ENCODE peak calls at places on chromosomes 5 and 9, in eight cellular contexts. W is prostate gland, U is spleen, K is suprapubic skin, P is ovary, N is thyroid gland, I is tibial nerve, Q is Peyer's patch. T is an unnamed sample. For H3K9me3 and H3K36me3, the result is how much of the 10 kb centered on the place peaks cover.

GRCh38 chr5:110536120-110537115 is 190.1 kb downstream of the TMEM232 start:
- DNase-seq in W (no peak), U (no peak), K (no peak), P (no peak), N (peak), I (no peak), Q (no peak), T (peak)

GRCh38 chr5:95668216-95668615 is 14.6 kb downstream of the SPATA9 start:
- DNase-seq in W (no peak), U (no peak), K (no peak), P (no peak), N (no peak), I (no peak), Q (no peak), T (no peak)

GRCh38 chr5:10333154-10334006 is 20.1 kb upstream of the MARCHF6 start:
- DNase-seq in W (no peak), U (peak), K (no peak), P (peak), N (peak), I (no peak), Q (no peak), T (peak)

GRCh38 chr5:78016831-78017529 is 240.8 kb upstream of the TBCA start:
- DNase-seq in W (no peak), U (no peak), K (no peak), P (no peak), N (no peak), I (no peak), Q (no peak), T (no peak)

GRCh38 chr9:114011313-114011712 is 66.8 kb downstream of the AMBP start:
- DNase-seq in W (no peak), U (peak), K (peak), P (no peak), N (no peak), I (peak), Q (no peak), T (peak)

GRCh38 chr9:119375892-119376291 is 6.7 kb upstream of the BRINP1 start:
- DNase-seq in W (no peak), U (no peak), K (no peak), P (no peak), N (no peak), I (no peak), Q (no peak), T (no peak)

GRCh38 chr9:69324549-69325401 is at the start of gene ENTREP1:
- DNase-seq in W (peak), U (peak), K (peak), P (peak), N (peak), I (no peak), Q (no peak), T (peak)

GRCh38 chr9:3186751-3187150 is 339.1 kb downstream of the RFX3 start:
- DNase-seq in W (no peak), U (no peak), K (no peak), P (no peak), N (no peak), I (no peak), Q (no peak), T (no peak)

GRCh38 chr5:51382759-51383493 is at the start of gene ISL1:
- DNase-seq in W (peak), U (no peak), K (no peak), P (no peak), N (peak), I (peak), Q (no peak), T (peak)

GRCh38 chr9:126612813-126613641 is 701 bp upstream of the LMX1B start:
- DNase-seq in W (no peak), U (no peak), K (no peak), P (no peak), N (no peak), I (no peak), Q (no peak), T (no peak)

GRCh38 chr5:428754-429452 is 14.1 kb upstream of the EXOC3 start:
- DNase-seq in W (no peak), U (no peak), K (no peak), P (no peak), N (no peak), I (no peak), Q (no peak), T (no peak)

GRCh38 chr9:97956365-97956764 is 18.4 kb upstream of the HEMGN start:
- DNase-seq in W (no peak), U (no peak), K (no peak), P (no peak), N (no peak), I (no peak), Q (no peak), T (no peak)

GRCh38 chr5:58890265-58890664 is 307.4 kb downstream of the RAB3C start:
- DNase-seq in W (no peak), U (no peak), K (no peak), P (peak), N (no peak), I (no peak), Q (no peak), T (no peak)

GRCh38 chr5:40441733-40442132 is 238.0 kb upstream of the PTGER4 start:
- DNase-seq in W (no peak), U (no peak), K (no peak), P (no peak), N (no peak), I (no peak), Q (peak), T (no peak)

GRCh38 chr5:53601570-53601969 is 41.1 kb downstream of the NDUFS4 start:
- DNase-seq in W (no peak), U (no peak), K (no peak), P (no peak), N (no peak), I (no peak), Q (no peak), T (no peak)

GRCh38 chr5:78591227-78591626 is 57.3 kb downstream of the LHFPL2 start:
- DNase-seq in W (no peak), U (no peak), K (no peak), P (no peak), N (no peak), I (no peak), Q (no peak), T (no peak)

GRCh38 chr5:71932649-71933338 is 174.5 kb upstream of the MAP1B start:
- DNase-seq in W (no peak), U (no peak), K (no peak), P (peak), N (peak), I (peak), Q (no peak), T (peak)

GRCh38 chr9:136665111-136665703 is 2.5 kb downstream of the EGFL7 start:
- DNase-seq in W (no peak), U (no peak), K (no peak), P (no peak), N (no peak), I (no peak), Q (no peak), T (no peak)

GRCh38 chr5:148060309-148060708 is 3.5 kb upstream of the SPINK5 start:
- DNase-seq in W (no peak), U (no peak), K (no peak), P (no peak), N (no peak), I (no peak), Q (no peak), T (no peak)

GRCh38 chr5:93062548-93062947 is 518.5 kb downstream of the NR2F1-AS1 start:
- DNase-seq in W (no peak), U (no peak), K (no peak), P (no peak), N (no peak), I (no peak), Q (no peak), T (no peak)

GRCh38 chr5:73388371-73388684 is 60.2 kb downstream of the FOXD1 start:
- DNase-seq in W (no peak), U (no peak), K (no peak), P (no peak), N (no peak), I (no peak), Q (no peak), T (no peak)

GRCh38 chr5:13316191-13316590 is 628.3 kb downstream of the DNAH5 start:
- DNase-seq in W (no peak), U (no peak), K (no peak), P (no peak), N (no peak), I (no peak), Q (no peak), T (no peak)

GRCh38 chr5:163408311-163408923 is 29.0 kb upstream of the CCNG1 start:
- DNase-seq in W (peak), U (peak), K (no peak), P (peak), N (peak), I (peak), Q (peak), T (peak)

GRCh38 chr5:1555011-1555807 is 31.4 kb upstream of the LPCAT1 start:
- DNase-seq in W (no peak), U (no peak), K (no peak), P (no peak), N (no peak), I (no peak), Q (no peak), T (no peak)

GRCh38 chr9:110842169-110842568 is 173.6 kb downstream of the MUSK start:
- DNase-seq in W (no peak), U (no peak), K (no peak), P (no peak), N (no peak), I (no peak), Q (no peak), T (peak)

GRCh38 chr5:123156577-123157296 is 67.7 kb downstream of the PRDM6 start:
- DNase-seq in W (no peak), U (no peak), K (no peak), P (peak), N (no peak), I (no peak), Q (no peak), T (no peak)

GRCh38 chr5:178554311-178554710 is 35.9 kb downstream of the COL23A1 start:
- DNase-seq in W (no peak), U (peak), K (no peak), P (no peak), N (no peak), I (no peak), Q (no peak), T (no peak)
- H3K9me3 ChIP-seq in W (under half), U (under half), K (under half), P (under half), N (under half), I (under half), Q (under half), T (under half)

DNA sequence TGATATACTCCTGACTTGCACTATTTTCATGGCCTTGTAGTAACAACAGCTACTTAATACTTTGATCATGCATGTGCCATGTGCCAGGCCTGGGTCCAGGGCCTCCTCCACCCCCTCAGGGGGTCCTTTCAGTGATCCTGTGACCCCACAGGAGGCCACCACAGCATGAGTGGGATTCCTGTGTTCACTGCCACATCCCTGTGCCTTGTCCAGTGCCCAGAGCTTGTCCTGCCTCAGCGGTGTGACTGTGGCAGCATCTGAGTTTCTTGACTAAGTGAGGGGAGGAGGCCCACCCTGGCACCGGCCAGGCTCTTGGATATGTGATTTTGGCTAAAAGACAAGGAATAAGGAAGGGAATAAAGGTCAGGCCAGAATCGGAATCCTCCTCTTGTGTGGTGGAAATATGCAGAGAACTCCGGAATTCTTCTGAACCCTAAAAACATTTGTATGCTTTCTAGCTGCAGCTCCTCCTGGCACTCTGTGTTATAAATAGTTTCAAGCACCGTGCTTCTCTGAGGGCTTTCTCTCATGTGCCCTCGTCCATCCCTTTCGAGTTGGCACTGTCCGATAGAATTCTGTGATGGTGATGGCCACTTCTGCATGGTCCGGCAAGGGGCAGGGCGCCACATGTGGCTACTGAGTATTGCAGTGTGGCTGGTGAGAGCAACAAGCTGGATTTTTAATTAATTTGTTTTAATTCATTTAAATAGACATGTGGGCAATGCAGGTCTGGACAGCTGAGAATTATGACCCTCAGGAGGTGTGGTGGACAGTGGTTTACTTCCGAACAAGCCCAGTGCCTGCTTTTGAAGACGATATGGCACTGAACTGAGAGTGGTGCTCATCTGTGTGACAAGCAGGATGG is 31.8 kb downstream of the TENT4A start:
- DNase-seq in W (no peak), U (peak), K (no peak), P (no peak), N (no peak), I (no peak), Q (no peak), T (no peak)
- H3K36me3 ChIP-seq in W (under half), U (half or more), K (half or more), P (under half), N (under half), I (under half), Q (half or more), T (under half)

DNA sequence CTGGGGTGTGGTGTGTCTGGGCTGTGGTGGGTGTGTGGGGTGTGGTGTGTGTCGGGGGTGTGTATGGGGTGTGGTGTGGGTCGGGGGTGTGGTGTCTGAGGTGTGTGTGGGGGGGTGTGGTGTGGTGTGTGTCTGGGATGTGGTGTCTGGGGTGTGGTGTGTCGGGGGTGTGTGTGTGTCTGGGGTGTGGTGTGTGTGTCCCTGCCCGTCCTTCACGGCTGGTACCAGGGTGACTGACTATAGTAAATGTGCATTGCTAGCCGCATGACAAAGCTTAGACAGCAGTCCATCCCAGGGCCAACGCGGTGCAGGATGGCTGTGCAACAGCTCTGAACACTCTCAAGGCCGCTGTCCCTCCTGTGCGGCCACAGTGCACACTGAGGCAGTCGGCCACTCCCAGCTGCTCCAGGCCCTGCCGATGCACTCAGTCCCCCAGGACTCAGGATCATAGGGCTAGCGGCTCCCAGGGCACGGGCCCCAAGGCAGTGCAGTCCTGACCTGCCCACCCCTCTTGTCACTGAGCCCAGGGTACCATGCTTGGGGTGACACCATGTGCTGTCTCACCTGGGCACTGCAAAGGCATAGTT is 54.0 kb downstream of the SECISBP2 start:
- DNase-seq in W (no peak), U (peak), K (no peak), P (no peak), N (no peak), I (no peak), Q (no peak), T (no peak)
- TF ChIP-seq POLR2A in W (no peak), U (no peak), K (no peak), P (no peak), N (no peak), I (no peak), Q (no peak), T (no peak)

DNA sequence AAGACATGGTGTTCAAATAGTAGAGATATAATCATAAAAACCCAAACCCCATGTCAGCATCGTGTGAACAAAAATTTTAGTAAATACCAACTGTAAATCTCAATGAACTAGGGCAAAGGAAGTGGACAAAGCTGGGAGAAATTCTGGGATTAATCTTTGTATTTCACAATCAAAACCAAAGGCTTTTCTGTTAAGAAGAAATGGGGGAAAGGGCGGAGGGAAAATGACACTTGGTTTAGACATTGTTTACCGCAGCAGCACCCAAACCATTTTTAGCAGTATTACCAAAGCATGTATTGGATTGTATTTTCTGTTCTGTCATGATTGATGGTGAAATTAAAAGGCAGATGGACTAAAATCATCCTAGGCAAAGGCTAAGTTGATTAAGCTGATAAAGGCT is 134.2 kb upstream of the PRSS3 start:
- DNase-seq in W (no peak), U (no peak), K (no peak), P (no peak), N (no peak), I (no peak), Q (no peak), T (no peak)
- H3K9me3 ChIP-seq in W (under half), U (under half), K (under half), P (under half), N (under half), I (under half), Q (under half), T (under half)

GRCh38 chr5:150053231-150053626 is 33.1 kb downstream of the CSF1R start:
- DNase-seq in W (no peak), U (no peak), K (no peak), P (no peak), N (no peak), I (no peak), Q (no peak), T (no peak)
- H3K36me3 ChIP-seq in W (under half), U (half or more), K (half or more), P (under half), N (half or more), I (under half), Q (half or more), T (under half)

GRCh38 chr5:132495672-132496630 is 5.4 kb upstream of the IRF1 start:
- DNase-seq in W (peak), U (peak), K (peak), P (peak), N (peak), I (peak), Q (peak), T (peak)
- TF ChIP-seq POLR2A in W (peak), U (peak), K (peak), P (peak), N (no peak), I (no peak), Q (peak), T (peak)

GRCh38 chr5:159680095-159680494 is 236.2 kb upstream of the ADRA1B start:
- DNase-seq in W (no peak), U (no peak), K (no peak), P (no peak), N (no peak), I (no peak), Q (no peak), T (no peak)
- H3K9me3 ChIP-seq in W (under half), U (under half), K (under half), P (under half), N (under half), I (under half), Q (under half), T (under half)

DNA sequence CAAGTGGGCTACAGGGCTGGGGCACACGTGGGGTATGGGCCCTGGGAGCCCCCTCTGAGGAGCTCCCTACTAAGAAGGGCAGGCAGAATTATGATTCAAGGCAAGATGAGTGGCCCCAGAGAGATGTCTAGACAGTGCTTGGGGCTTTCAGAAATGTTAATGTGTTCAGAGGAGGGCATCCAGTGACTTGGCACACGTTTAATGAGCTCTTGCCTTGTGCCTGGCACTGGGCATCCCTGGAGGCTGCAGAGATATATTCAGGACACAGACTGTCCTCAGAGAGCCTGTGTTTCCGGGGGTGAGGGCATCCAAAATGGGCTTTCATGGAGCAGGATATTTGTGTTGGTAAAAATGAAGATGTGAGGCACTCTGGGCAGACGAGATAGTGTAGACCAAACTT is 25.4 kb upstream of the DAB2IP start:
- DNase-seq in W (no peak), U (no peak), K (no peak), P (no peak), N (no peak), I (no peak), Q (no peak), T (no peak)
- H3K36me3 ChIP-seq in W (under half), U (under half), K (under half), P (under half), N (under half), I (under half), Q (under half), T (under half)

GRCh38 chr5:6728011-6728794 is 15.0 kb downstream of the TENT4A start:
- DNase-seq in W (no peak), U (no peak), K (no peak), P (no peak), N (no peak), I (no peak), Q (peak), T (no peak)
- TF ChIP-seq POLR2A in W (no peak), U (no peak), K (no peak), P (no peak), N (no peak), I (no peak), Q (no peak), T (no peak)

DNA sequence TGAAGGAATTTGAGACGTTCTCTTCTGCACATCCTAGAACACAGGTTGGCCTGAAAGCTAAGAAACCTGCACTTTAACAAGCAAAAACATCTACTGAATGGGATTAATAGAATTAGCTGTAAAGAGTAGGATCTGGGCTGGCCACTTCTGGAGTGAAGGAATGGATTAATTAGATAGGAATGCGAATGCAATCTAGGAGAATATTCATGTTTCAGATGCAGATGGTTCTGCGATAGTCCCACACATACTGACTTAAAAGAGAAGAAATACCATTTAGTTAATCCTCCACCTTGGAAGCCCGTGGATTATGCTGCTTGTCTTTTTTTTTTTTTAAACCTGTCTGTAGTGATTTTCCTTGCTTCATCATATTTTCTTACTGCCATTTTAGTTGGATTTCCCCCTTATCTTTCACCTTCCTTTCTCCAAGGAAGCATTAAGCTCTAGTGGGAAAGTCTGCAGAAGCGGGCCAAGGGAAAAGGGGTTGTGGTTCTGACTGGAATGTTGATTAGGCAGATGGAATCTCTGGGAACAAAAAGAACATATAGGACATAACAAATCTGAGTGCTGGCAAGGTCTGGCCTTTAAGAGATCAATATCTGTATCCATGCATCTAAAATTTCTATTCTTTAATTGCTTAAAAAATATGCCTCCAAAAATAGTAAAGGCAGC is 152.4 kb downstream of the ALDH1A1 start:
- DNase-seq in W (no peak), U (no peak), K (no peak), P (no peak), N (no peak), I (no peak), Q (no peak), T (no peak)
- H3K9me3 ChIP-seq in W (under half), U (under half), K (under half), P (under half), N (under half), I (under half), Q (under half), T (under half)

T was measured in body of pancreas.